ENCODE peak calls at places on chromosome 11, in seven cellular contexts. U is posterior vena cava; Z is GM03348; H is NCI-H1092 treated with DMSO at 0.1 percent for 48 hours; F is activated T-helper 1 cell treated with anti-CD3 and anti-CD28 coated beads, Interleukin-12 subunit alpha, Interleukin-12 subunit beta, Interleukin-2, Interleukin-4 antibody, amounts not matched to agents 30 ng/mL and 10 ng/mL and 1 ng/mL, durations not matched to agents 14 hours and 24 hours and 36 hours; V is activated CD4-positive, CD25-positive, alpha-beta regulatory T cell treated with anti-CD3 and anti-CD28 coated beads, Interleukin-2, amount 50 U/mL, for 72 hours; A is stimulated activated CD4-positive, alpha-beta T cell treated with anti-CD3 and anti-CD28 coated beads, Interleukin-4, amount 100 ng/mL, for 4 hours. K is an unnamed sample.

GRCh38 chr11:110712643-110713468 is 619 bp upstream of the ARHGAP20 start:
- DNase-seq in U (peak; percentile 77), Z (peak; percentile 24), H (peak; percentile 91), F (no peak), V (no peak), A (no peak), K (no peak)

GRCh38 chr11:64771861-64772260 is 6.5 kb downstream of the SF1 start:
- DNase-seq in U (no peak), Z (no peak), H (no peak), F (no peak), V (no peak), A (no peak), K (no peak)

GRCh38 chr11:110314366-110315095 is 18.1 kb upstream of the RDX start:
- DNase-seq in U (no peak), Z (no peak), H (no peak), F (no peak), V (no peak), A (no peak), K (no peak)

GRCh38 chr11:11580012-11580411 is 41.8 kb downstream of the GALNT18 start:
- DNase-seq in U (no peak), Z (no peak), H (no peak), F (no peak), V (no peak), A (no peak), K (no peak)

GRCh38 chr11:3929689-3930088 is 74.2 kb downstream of the STIM1 start:
- DNase-seq in U (no peak), Z (no peak), H (no peak), F (no peak), V (no peak), A (no peak), K (no peak)

GRCh38 chr11:120168108-120168959 is 30.4 kb upstream of the TRIM29 start:
- DNase-seq in U (peak; percentile 83), Z (peak; percentile 1), H (no peak), F (no peak), V (no peak), A (no peak), K (no peak)

GRCh38 chr11:33542921-33543320 is 157.7 kb downstream of the C11orf91 start:
- DNase-seq in U (no peak), Z (peak; percentile 57), H (peak; percentile 4), F (no peak), V (no peak), A (no peak), K (no peak)

GRCh38 chr11:45930951-45931563 is 8.6 kb downstream of the LARGE2 start:
- DNase-seq in U (peak; percentile 37), Z (no peak), H (no peak), F (no peak), V (no peak), A (no peak), K (no peak)

GRCh38 chr11:77198440-77198849 is 70.4 kb downstream of the MYO7A start:
- DNase-seq in U (peak; percentile 52), Z (no peak), H (no peak), F (no peak), V (peak; percentile 30), A (no peak), K (no peak)

GRCh38 chr11:116255234-116255953 is 517.4 kb downstream of the BUD13 start:
- DNase-seq in U (no peak), Z (no peak), H (peak; percentile 74), F (no peak), V (no peak), A (no peak), K (no peak)

GRCh38 chr11:79155237-79155636 is 285.6 kb downstream of the TENM4 start:
- DNase-seq in U (no peak), Z (no peak), H (no peak), F (no peak), V (no peak), A (no peak), K (no peak)

GRCh38 chr11:97620012-97620411 is 1230.2 kb downstream of the JRKL start:
- DNase-seq in U (no peak), Z (no peak), H (no peak), F (no peak), V (no peak), A (no peak), K (no peak)

K was measured in COR-L47.